ENCODE peak calls at places on chromosomes 3 and 15, in eight cellular contexts. Y is CD8-positive, alpha-beta T cell; G is NT2/D1; N is stimulated activated naive CD4-positive, alpha-beta T cell; O is memory B cell; V is hepatic stellate cell; Q is omental fat pad; X is hepatocyte. L is an unnamed sample.

GRCh38 chr3:112814256-112814655 is 32.4 kb downstream of the CD200R1L start:
- DNase-seq in Y (no peak), G (no peak), Q (no peak), N (no peak), X (peak), O (no peak), V (peak), L (no peak)

GRCh38 chr15:74320358-74321247 is 46.8 kb downstream of the CYP11A1 start:
- DNase-seq in X (peak), Q (peak), Y (no peak), O (peak), N (no peak), V (peak), G (peak), L (no peak)

GRCh38 chr15:65032823-65033537 is 3.5 kb upstream of the MTFMT start:
- DNase-seq in V (peak), O (peak), N (peak), Y (no peak), G (peak), Q (no peak), X (peak), L (no peak)

GRCh38 chr3:8983026-8983425 is 19.8 kb upstream of the RAD18 start:
- DNase-seq in G (no peak), X (no peak), Q (no peak), Y (no peak), N (no peak), V (no peak), O (no peak), L (no peak)

GRCh38 chr15:95503640-95504225 is 826.8 kb upstream of the NR2F2 start:
- DNase-seq in N (no peak), Y (no peak), G (no peak), O (no peak), Q (no peak), V (no peak), X (no peak), L (no peak)

GRCh38 chr3:37338500-37338899 is 164.1 kb upstream of the LRRFIP2 start:
- DNase-seq in V (no peak), O (no peak), Q (no peak), X (no peak), Y (no peak), G (no peak), N (no peak), L (no peak)

GRCh38 chr3:114659109-114660081 is 365.6 kb downstream of the TIGIT start:
- DNase-seq in V (no peak), O (no peak), G (no peak), X (peak), Q (no peak), N (no peak), Y (no peak), L (no peak)

GRCh38 chr15:42691308-42691707 is 45.6 kb downstream of the CDAN1 start:
- DNase-seq in X (no peak), Y (no peak), G (no peak), V (no peak), Q (no peak), O (no peak), N (no peak), L (no peak)

GRCh38 chr15:67660874-67661606 is 118.5 kb downstream of the MAP2K5 start:
- DNase-seq in Y (no peak), Q (no peak), X (no peak), G (no peak), O (no peak), V (no peak), N (no peak), L (no peak)

GRCh38 chr3:177802151-177802900 is 605.0 kb upstream of the TBL1XR1 start:
- DNase-seq in G (no peak), V (no peak), N (no peak), X (no peak), Q (no peak), Y (no peak), O (no peak), L (no peak)

GRCh38 chr15:48332642-48333034 is 1.4 kb downstream of the DUT start:
- DNase-seq in G (no peak), Q (no peak), Y (no peak), V (no peak), O (no peak), N (no peak), X (no peak), L (no peak)

GRCh38 chr15:52678468-52679231 is 538 bp downstream of the ATOSA start:
- DNase-seq in Y (peak), X (peak), Q (peak), V (peak), O (peak), N (peak), G (peak), L (no peak)

GRCh38 chr3:123423806-123424205 is 25.1 kb downstream of the ADCY5 start:
- DNase-seq in Y (no peak), G (no peak), Q (no peak), O (no peak), X (no peak), N (no peak), V (no peak), L (no peak)

GRCh38 chr3:129121016-129121791 is 400 bp downstream of the RAB43 start:
- DNase-seq in Q (no peak), O (peak), V (no peak), X (peak), G (no peak), N (peak), Y (no peak), L (no peak)

GRCh38 chr3:20574746-20575145 is 388.7 kb upstream of the SGO1 start:
- DNase-seq in Y (no peak), V (peak), O (no peak), N (no peak), G (no peak), X (no peak), Q (no peak), L (no peak)

GRCh38 chr15:63968122-63968524 is 78.2 kb downstream of the DAPK2 start:
- DNase-seq in O (no peak), Y (no peak), V (no peak), N (no peak), G (no peak), X (no peak), Q (no peak), L (no peak)

GRCh38 chr3:124512881-124513609 is 217.2 kb upstream of the UMPS start:
- DNase-seq in O (no peak), X (peak), V (no peak), Q (no peak), G (no peak), Y (no peak), N (no peak), L (no peak)

GRCh38 chr3:55162031-55162784 is 234.3 kb upstream of the LRTM1 start:
- DNase-seq in N (no peak), G (no peak), X (no peak), V (no peak), O (no peak), Y (no peak), Q (no peak), L (no peak)

GRCh38 chr15:39153718-39154117 is 427.2 kb upstream of the THBS1 start:
- DNase-seq in O (no peak), Q (no peak), G (no peak), X (peak), Y (no peak), V (no peak), N (no peak), L (no peak)

GRCh38 chr15:95793226-95793625 is 537.3 kb upstream of the NR2F2 start:
- DNase-seq in Q (no peak), Y (no peak), G (no peak), N (no peak), O (no peak), V (no peak), X (no peak), L (no peak)

GRCh38 chr3:152276688-152277087 is 8.0 kb downstream of the MBNL1 start:
- DNase-seq in O (no peak), X (no peak), N (no peak), Y (no peak), Q (no peak), G (no peak), V (no peak), L (no peak)

GRCh38 chr15:75483106-75483505 is 31.6 kb upstream of the SIN3A start:
- DNase-seq in X (no peak), V (no peak), G (no peak), O (no peak), N (no peak), Y (no peak), Q (no peak), L (no peak)

GRCh38 chr15:82530606-82531379 is 9.5 kb downstream of the RPS17 start:
- DNase-seq in V (peak), G (peak), X (peak), N (no peak), Y (peak), O (peak), Q (no peak), L (no peak)

GRCh38 chr3:48125026-48125704 is 63.1 kb downstream of the CDC25A start:
- DNase-seq in O (no peak), Y (no peak), N (no peak), Q (no peak), X (no peak), G (peak), V (no peak), L (no peak)

GRCh38 chr15:101168463-101168824 is 83.4 kb downstream of the CHSY1 start:
- DNase-seq in N (no peak), Y (no peak), O (no peak), G (no peak), X (no peak), Q (no peak), V (no peak), L (no peak)

L was measured in GM18507.